ENCODE peak calls at places on chromosomes 12 and 14, in nine cellular contexts. One of them, this sample, is unnamed.

GRCh38 chr14:91862417-91862816 is 4.9 kb downstream of the TC2N start:
- DNase-seq in posterior cingulate gyrus: no peak
- DNase-seq in DMS53: no peak
- DNase-seq in GM12865: no peak
- DNase-seq in AG04449: no peak
- DNase-seq in left cardiac atrium: no peak
- DNase-seq in HEK293T: no peak
- DNase-seq in stimulated activated CD4-positive, alpha-beta T cell treated with anti-CD3 and anti-CD28 coated beads, TNF-alpha, amount 100 ng/mL, for 4 hours: no peak
- DNase-seq in HT1080: no peak
- DNase-seq in this sample: no peak

GRCh38 chr12:124700810-124701594 is 133.6 kb upstream of the NCOR2 start:
- DNase-seq in AG04449: no peak
- DNase-seq in posterior cingulate gyrus: no peak
- DNase-seq in HT1080: no peak
- DNase-seq in DMS53: no peak
- DNase-seq in GM12865: no peak
- DNase-seq in left cardiac atrium: peak; percentile 63
- DNase-seq in stimulated activated CD4-positive, alpha-beta T cell treated with anti-CD3 and anti-CD28 coated beads, TNF-alpha, amount 100 ng/mL, for 4 hours: no peak
- DNase-seq in HEK293T: no peak
- DNase-seq in this sample: no peak

GRCh38 chr12:101694297-101694848 is 3.1 kb upstream of the CHPT1 start:
- DNase-seq in posterior cingulate gyrus: no peak
- DNase-seq in HT1080: no peak
- DNase-seq in stimulated activated CD4-positive, alpha-beta T cell treated with anti-CD3 and anti-CD28 coated beads, TNF-alpha, amount 100 ng/mL, for 4 hours: no peak
- DNase-seq in AG04449: no peak
- DNase-seq in GM12865: no peak
- DNase-seq in HEK293T: no peak
- DNase-seq in left cardiac atrium: no peak
- DNase-seq in DMS53: no peak
- DNase-seq in this sample: no peak

GRCh38 chr14:70567791-70568190 is 32.7 kb downstream of the MED6 start:
- DNase-seq in DMS53: peak; percentile 65
- DNase-seq in HT1080: peak; percentile 32
- DNase-seq in HEK293T: peak; percentile 33
- DNase-seq in left cardiac atrium: no peak
- DNase-seq in stimulated activated CD4-positive, alpha-beta T cell treated with anti-CD3 and anti-CD28 coated beads, TNF-alpha, amount 100 ng/mL, for 4 hours: no peak
- DNase-seq in posterior cingulate gyrus: no peak
- DNase-seq in GM12865: peak; percentile 64
- DNase-seq in AG04449: peak; percentile 5
- DNase-seq in this sample: no peak

GRCh38 chr12:125185311-125185739 is 120.1 kb downstream of the AACS start:
- DNase-seq in left cardiac atrium: no peak
- DNase-seq in posterior cingulate gyrus: no peak
- DNase-seq in stimulated activated CD4-positive, alpha-beta T cell treated with anti-CD3 and anti-CD28 coated beads, TNF-alpha, amount 100 ng/mL, for 4 hours: no peak
- DNase-seq in DMS53: peak; percentile 40
- DNase-seq in HT1080: no peak
- DNase-seq in AG04449: no peak
- DNase-seq in GM12865: no peak
- DNase-seq in HEK293T: no peak
- DNase-seq in this sample: no peak

GRCh38 chr12:125684968-125685790 is 619.9 kb downstream of the AACS start:
- DNase-seq in DMS53: no peak
- DNase-seq in AG04449: no peak
- DNase-seq in left cardiac atrium: no peak
- DNase-seq in HEK293T: no peak
- DNase-seq in posterior cingulate gyrus: no peak
- DNase-seq in HT1080: no peak
- DNase-seq in GM12865: no peak
- DNase-seq in stimulated activated CD4-positive, alpha-beta T cell treated with anti-CD3 and anti-CD28 coated beads, TNF-alpha, amount 100 ng/mL, for 4 hours: no peak
- DNase-seq in this sample: no peak

GRCh38 chr14:75711134-75711795 is 50.2 kb downstream of the TTLL5 start:
- DNase-seq in stimulated activated CD4-positive, alpha-beta T cell treated with anti-CD3 and anti-CD28 coated beads, TNF-alpha, amount 100 ng/mL, for 4 hours: no peak
- DNase-seq in DMS53: peak; percentile 41
- DNase-seq in HT1080: peak; percentile 56
- DNase-seq in AG04449: peak; percentile 24
- DNase-seq in left cardiac atrium: no peak
- DNase-seq in HEK293T: peak; percentile 55
- DNase-seq in posterior cingulate gyrus: peak; percentile 54
- DNase-seq in GM12865: peak; percentile 61
- DNase-seq in this sample: no peak

GRCh38 chr14:54738009-54738408 is 164.6 kb downstream of the GCH1 start:
- DNase-seq in HT1080: peak; percentile 63
- DNase-seq in GM12865: peak; percentile 16
- DNase-seq in AG04449: no peak
- DNase-seq in DMS53: peak; percentile 12
- DNase-seq in left cardiac atrium: no peak
- DNase-seq in stimulated activated CD4-positive, alpha-beta T cell treated with anti-CD3 and anti-CD28 coated beads, TNF-alpha, amount 100 ng/mL, for 4 hours: no peak
- DNase-seq in posterior cingulate gyrus: no peak
- DNase-seq in HEK293T: no peak
- DNase-seq in this sample: no peak